ENCODE peak calls at places on chromosomes 13 and 19, in five cellular contexts. W, J, C, F and G are unnamed samples. For H3K4me1, the result is how much of the 10 kb centered on the place peaks cover.

GRCh38 chr19:2454962-2455409 is 1.8 kb downstream of the LMNB2 start:
- DNase-seq in W (no peak), J (no peak), C (no peak), F (no peak), G (no peak)

GRCh38 chr19:11984986-11985385 is 20.1 kb downstream of the ZNF763 start:
- DNase-seq in W (no peak), J (no peak), C (no peak), F (no peak), G (no peak)

GRCh38 chr19:39727070-39727800 is 10.6 kb downstream of the CLC start:
- DNase-seq in W (no peak), J (peak), C (no peak), F (no peak), G (no peak)

GRCh38 chr13:101474419-101474957 is 22.0 kb downstream of the ITGBL1 start:
- DNase-seq in W (no peak), J (no peak), C (no peak), F (no peak), G (no peak)

GRCh38 chr19:46347572-46347883 is 641 bp downstream of the PPP5C start:
- DNase-seq in W (no peak), J (no peak), C (no peak), F (no peak), G (no peak)

GRCh38 chr13:113001251-113002140 is 32.5 kb downstream of the MCF2L start:
- DNase-seq in W (no peak), J (no peak), C (no peak), F (no peak), G (no peak)

GRCh38 chr19:40366697-40367561 is 18.4 kb downstream of the PLD3 start:
- DNase-seq in W (no peak), J (no peak), C (no peak), F (no peak), G (no peak)

GRCh38 chr19:3964256-3965194 is 6.4 kb downstream of the DAPK3 start:
- DNase-seq in W (peak), J (no peak), C (no peak), F (no peak), G (no peak)

GRCh38 chr13:97629601-97630272 is 195.8 kb downstream of the RAP2A start:
- DNase-seq in W (no peak), J (no peak), C (no peak), F (no peak), G (no peak)

GRCh38 chr13:31012285-31013024 is 80.0 kb downstream of the TEX26 start:
- DNase-seq in W (no peak), J (no peak), C (no peak), F (no peak), G (no peak)

GRCh38 chr19:45440873-45441654 is 17.3 kb upstream of the ERCC1 start:
- DNase-seq in W (no peak), J (no peak), C (no peak), F (no peak), G (no peak)

GRCh38 chr13:31538067-31539042 is 201.0 kb upstream of the RXFP2 start:
- DNase-seq in W (no peak), J (no peak), C (no peak), F (peak), G (no peak)

GRCh38 chr13:45713721-45714120 is 11.6 kb downstream of the CBY2 start:
- DNase-seq in W (no peak), J (no peak), C (no peak), F (no peak), G (no peak)

GRCh38 chr19:13839193-13839937 is 37.6 kb upstream of the NANOS3 start:
- DNase-seq in W (peak), J (peak), C (peak), F (peak), G (no peak)

GRCh38 chr19:40754611-40755247 is 3.7 kb downstream of the SNRPA start:
- DNase-seq in W (no peak), J (no peak), C (no peak), F (no peak), G (no peak)

GRCh38 chr13:95254341-95254740 is 46.9 kb downstream of the ABCC4 start:
- DNase-seq in W (no peak), J (no peak), C (no peak), F (peak), G (no peak)

GRCh38 chr13:97938701-97939475 is 14.6 kb upstream of the IPO5 start:
- DNase-seq in W (no peak), J (no peak), C (no peak), F (no peak), G (no peak)

DNA sequence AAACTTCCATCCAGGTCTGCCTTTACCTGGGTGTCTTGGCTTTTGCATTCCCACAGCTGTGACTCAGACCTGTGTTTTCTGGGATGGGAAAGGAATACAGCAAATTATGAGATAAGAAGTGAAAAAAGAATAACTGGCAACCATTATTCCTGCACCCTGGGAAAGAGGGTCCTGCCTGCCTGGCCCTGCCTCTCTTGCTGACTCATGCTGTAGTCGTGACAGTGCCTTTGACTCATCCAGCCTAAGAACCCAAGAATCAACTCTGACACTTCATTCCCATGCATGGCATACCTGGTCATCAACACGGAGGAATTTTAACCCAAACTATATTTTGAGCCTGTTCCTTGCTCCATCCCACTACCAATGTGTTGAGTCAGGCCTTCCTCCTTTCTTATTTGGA is 185.4 kb upstream of the SERP2 start:
- DNase-seq in W (no peak), J (no peak), C (no peak), F (peak), G (no peak)
- H3K4me1 ChIP-seq in W (under half), J (under half), C (under half), F (under half), G (under half)

GRCh38 chr13:88144580-88144979 is 473.4 kb downstream of the SLITRK5 start:
- DNase-seq in W (no peak), J (no peak), C (no peak), F (no peak), G (no peak)
- TF ChIP-seq CTCF in W (no peak), J (no peak), C (no peak), F (no peak), G (no peak)

GRCh38 chr19:10618846-10619245 is 6.5 kb upstream of the SLC44A2 start:
- DNase-seq in W (no peak), J (no peak), C (no peak), F (no peak), G (no peak)
- H3K4me1 ChIP-seq in W (under half), J (under half), C (under half), F (under half), G (under half)

DNA sequence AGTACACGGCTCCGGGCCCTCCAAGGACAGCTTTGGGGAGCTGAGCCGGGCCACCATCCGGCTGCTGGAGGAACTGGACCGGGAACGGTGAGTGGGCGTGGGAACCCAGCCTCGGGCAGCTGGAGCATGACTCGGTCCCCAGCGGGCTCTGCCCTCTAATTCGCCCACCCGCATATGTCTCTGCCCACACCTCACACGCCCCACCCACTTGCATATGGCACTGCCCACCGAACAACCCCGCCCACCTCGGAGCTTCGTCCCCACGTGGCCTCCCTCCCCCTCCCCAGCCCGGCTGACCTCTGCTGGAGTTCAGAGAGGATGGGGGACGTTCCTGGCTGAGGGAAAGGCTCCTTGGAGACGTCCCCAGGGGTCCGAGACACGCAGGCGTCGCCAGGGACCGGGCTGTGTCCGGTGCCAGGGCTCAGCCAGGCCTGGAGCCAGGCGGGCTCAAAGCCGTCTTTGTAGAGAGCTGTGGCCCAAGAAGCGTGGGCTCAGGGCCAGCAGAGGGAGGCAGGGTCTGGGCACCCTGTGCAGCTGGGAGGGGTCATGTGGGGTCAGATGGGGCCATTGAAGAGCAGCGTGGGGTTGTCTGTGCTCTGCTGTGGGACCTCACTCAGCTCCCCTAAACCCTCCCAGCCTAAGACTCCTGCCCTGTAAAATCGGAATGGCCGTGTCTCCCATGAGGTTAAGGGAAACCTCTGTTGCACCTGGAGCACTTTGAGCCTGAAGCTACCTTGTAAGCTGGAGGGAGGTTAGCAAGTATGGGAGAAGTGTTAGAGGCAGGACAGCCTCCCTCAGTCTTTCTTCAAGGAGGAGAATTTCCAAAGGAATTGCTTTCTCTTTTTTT is 3.8 kb downstream of the APC2 start:
- DNase-seq in W (no peak), J (no peak), C (peak), F (no peak), G (no peak)
- TF ChIP-seq CTCF in W (no peak), J (no peak), C (peak), F (peak), G (no peak)

GRCh38 chr13:53885997-53886396 is 857.4 kb downstream of the OLFM4 start:
- DNase-seq in W (no peak), J (no peak), C (no peak), F (no peak), G (no peak)
- H3K4me1 ChIP-seq in W (under half), J (under half), C (under half), F (under half), G (under half)

GRCh38 chr13:46903748-46904147 is 6.9 kb upstream of the HTR2A start:
- DNase-seq in W (no peak), J (no peak), C (no peak), F (no peak), G (no peak)

GRCh38 chr13:46906440-46906839 is 9.6 kb upstream of the HTR2A start:
- DNase-seq in W (no peak), J (no peak), C (no peak), F (no peak), G (no peak)

GRCh38 chr13:46901721-46902120 is 4.9 kb upstream of the HTR2A start:
- DNase-seq in W (no peak), J (no peak), C (no peak), F (no peak), G (no peak)

GRCh38 chr13:46908511-46908910 is 11.7 kb upstream of the HTR2A start:
- DNase-seq in W (no peak), J (no peak), C (no peak), F (no peak), G (no peak)

DNA sequence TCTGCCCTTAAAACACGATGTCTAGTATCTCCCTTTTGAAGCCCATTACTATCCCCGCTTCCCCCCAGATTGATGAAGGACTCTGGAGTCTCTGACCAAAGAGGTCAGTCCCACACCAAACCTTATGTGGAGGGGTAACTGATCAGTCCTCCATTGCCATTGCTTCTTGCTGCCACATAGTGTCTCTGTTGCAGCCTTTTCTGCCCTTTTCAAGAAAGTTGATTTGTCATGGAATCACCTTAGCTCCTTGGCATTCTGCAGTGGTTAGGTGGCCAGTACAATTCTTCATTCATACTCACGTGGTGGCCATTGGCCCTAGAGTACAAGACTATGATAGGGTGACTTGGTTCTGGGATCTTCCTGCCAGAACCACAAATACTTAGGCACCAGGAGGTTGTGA is 8.4 kb upstream of the HTR2A start:
- DNase-seq in W (no peak), J (no peak), C (no peak), F (no peak), G (no peak)
- TF ChIP-seq CTCF in W (no peak), J (peak), C (no peak), F (peak), G (no peak)

GRCh38 chr13:110316196-110316595 is 9.1 kb downstream of the COL4A2 start:
- DNase-seq in W (no peak), J (no peak), C (no peak), F (no peak), G (no peak)
- H3K4me1 ChIP-seq in W (under half), J (under half), C (under half), F (under half), G (under half)